ENCODE peak calls at places on chromosomes 2 and 18, in five cellular contexts. N is OCI-LY7, P is fibroblast of lung, J is fibroblast of the aortic adventitia, C is tibial nerve. W is an unnamed sample.

GRCh38 chr2:120546865-120547390 is 188.7 kb upstream of the GLI2 start:
- DNase-seq in N (no peak), P (no peak), J (no peak), C (no peak), W (no peak)

GRCh38 chr18:74139888-74140287 is 7.7 kb downstream of the FBXO15 start:
- DNase-seq in N (no peak), P (peak), J (peak), C (no peak), W (peak)

GRCh38 chr2:100208375-100208774 is 66.0 kb upstream of the AFF3 start:
- DNase-seq in N (no peak), P (peak), J (peak), C (no peak), W (no peak)

GRCh38 chr2:2547451-2547850 is 216.4 kb upstream of the MYT1L start:
- DNase-seq in N (no peak), P (no peak), J (no peak), C (no peak), W (no peak)

GRCh38 chr2:160372585-160372984 is 121.0 kb downstream of the RBMS1 start:
- DNase-seq in N (no peak), P (peak), J (peak), C (no peak), W (peak)

GRCh38 chr18:13216732-13217465 is 1.7 kb upstream of the LDLRAD4 start:
- DNase-seq in N (no peak), P (no peak), J (no peak), C (no peak), W (peak)

GRCh38 chr2:200703132-200703925 is 108.4 kb upstream of the BZW1 start:
- DNase-seq in N (peak), P (peak), J (peak), C (no peak), W (peak)

GRCh38 chr18:11034816-11035215 is 114.6 kb downstream of the PIEZO2 start:
- DNase-seq in N (no peak), P (peak), J (peak), C (no peak), W (peak)

GRCh38 chr2:200752332-200752731 is 59.4 kb upstream of the BZW1 start:
- DNase-seq in N (no peak), P (no peak), J (no peak), C (no peak), W (no peak)

GRCh38 chr18:74849316-74849715 is 251.6 kb downstream of the ZNF407 start:
- DNase-seq in N (no peak), P (no peak), J (no peak), C (no peak), W (no peak)

GRCh38 chr2:68997401-68997800 is 15.6 kb upstream of the ANTXR1 start:
- DNase-seq in N (no peak), P (no peak), J (no peak), C (no peak), W (no peak)

GRCh38 chr2:151238527-151239487 is 22.9 kb downstream of the RBM43 start:
- DNase-seq in N (peak), P (peak), J (peak), C (peak), W (peak)

GRCh38 chr2:171244466-171244969 is 83.8 kb upstream of the TLK1 start:
- DNase-seq in N (no peak), P (peak), J (peak), C (no peak), W (peak)

GRCh38 chr2:43207553-43208300 is 18.7 kb downstream of the ZFP36L2 start:
- DNase-seq in N (no peak), P (no peak), J (no peak), C (no peak), W (no peak)
- TF ChIP-seq CTCF in N (no peak), P (no peak), J (no peak), C (no peak), W (no peak)

DNA sequence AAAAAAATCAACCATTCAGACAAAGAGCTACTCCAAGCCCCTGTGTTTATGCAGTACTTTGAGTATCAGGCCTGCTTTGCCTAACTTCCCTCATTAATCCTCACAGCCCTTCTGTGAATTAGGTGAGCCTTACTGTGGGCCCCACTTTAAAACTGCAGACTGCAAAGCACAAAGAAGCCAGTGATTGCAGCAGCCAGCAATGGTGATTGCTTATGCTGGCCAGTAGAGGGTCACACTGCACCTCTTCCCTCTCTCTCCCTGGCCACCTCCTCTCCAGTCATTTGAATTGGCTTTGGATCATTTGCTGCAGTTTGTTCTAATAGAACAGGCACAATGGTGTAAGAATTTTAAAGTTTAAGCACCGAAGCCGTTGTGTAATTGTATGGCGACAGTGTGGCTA is 229.9 kb downstream of the AGPS start:
- DNase-seq in N (no peak), P (no peak), J (peak), C (no peak), W (peak)
- TF ChIP-seq CTCF in N (no peak), P (no peak), J (peak), C (no peak), W (peak)

DNA sequence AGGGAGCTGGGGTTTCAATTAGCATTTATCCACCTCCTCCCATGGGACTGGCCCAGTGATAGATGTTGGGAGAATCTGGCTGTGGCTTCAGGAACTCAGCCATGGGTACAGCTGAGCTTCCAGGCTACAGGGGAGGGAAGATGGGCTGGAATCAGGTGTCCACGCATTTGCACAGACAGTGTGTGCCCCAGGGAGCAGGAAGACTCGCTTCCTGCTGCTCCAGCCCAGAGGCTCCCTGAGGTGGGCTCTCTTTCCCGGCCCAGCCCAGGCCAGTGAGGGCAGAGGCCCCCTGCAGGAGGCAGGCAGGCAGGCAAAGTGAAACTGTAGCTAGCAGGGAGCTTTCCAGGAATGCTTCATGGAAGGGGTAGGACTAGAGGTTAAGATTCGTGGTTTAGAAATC is 28.7 kb downstream of the DYSF start:
- DNase-seq in N (no peak), P (no peak), J (no peak), C (no peak), W (peak)
- TF ChIP-seq CTCF in N (no peak), P (no peak), J (no peak), C (no peak), W (peak)

GRCh38 chr2:205732314-205732713 is 50.0 kb downstream of the NRP2 start:
- DNase-seq in N (no peak), P (no peak), J (no peak), C (no peak), W (no peak)

GRCh38 chr2:205733648-205734047 is 51.3 kb downstream of the NRP2 start:
- DNase-seq in N (no peak), P (no peak), J (no peak), C (no peak), W (no peak)

GRCh38 chr2:205733082-205733481 is 50.8 kb downstream of the NRP2 start:
- DNase-seq in N (no peak), P (no peak), J (no peak), C (no peak), W (no peak)

GRCh38 chr2:205731521-205731965 is 49.2 kb downstream of the NRP2 start:
- DNase-seq in N (no peak), P (peak), J (peak), C (no peak), W (peak)

DNA sequence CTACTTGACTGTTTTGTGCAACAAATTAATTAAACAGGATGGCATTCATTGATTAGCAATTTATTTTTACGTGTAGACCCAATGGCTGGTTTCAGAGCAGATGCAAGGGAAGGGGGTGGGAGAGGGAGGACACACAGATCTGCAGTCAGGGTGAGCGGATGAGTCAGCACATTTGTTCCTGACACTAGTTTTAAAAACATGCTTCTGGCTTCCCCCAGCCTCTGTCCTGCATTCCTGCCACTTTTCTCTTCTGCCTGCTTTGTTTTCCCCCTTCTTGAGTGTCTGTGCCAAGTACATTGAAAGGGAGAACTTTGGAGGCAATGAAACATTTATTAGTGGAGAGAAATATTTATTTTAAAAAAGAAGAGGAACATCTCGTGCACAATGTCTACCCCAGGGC is 52.1 kb downstream of the NRP2 start:
- DNase-seq in N (no peak), P (peak), J (peak), C (no peak), W (peak)
- TF ChIP-seq CTCF in N (no peak), P (no peak), J (no peak), C (no peak), W (no peak)

GRCh38 chr2:3789246-3789645 is 85.9 kb downstream of the DCDC2C start:
- DNase-seq in N (no peak), P (no peak), J (no peak), C (no peak), W (peak)
- TF ChIP-seq CTCF in N (no peak), P (no peak), J (no peak), C (no peak), W (no peak)

GRCh38 chr2:162123806-162124758 is 28.0 kb downstream of the GCG start:
- DNase-seq in N (peak), P (peak), J (peak), C (no peak), W (peak)
- TF ChIP-seq CTCF in N (peak), P (no peak), J (peak), C (peak), W (peak)

GRCh38 chr2:54377901-54378493 is 78.1 kb upstream of the SPTBN1 start:
- DNase-seq in N (no peak), P (no peak), J (no peak), C (no peak), W (no peak)
- TF ChIP-seq CTCF in N (no peak), P (no peak), J (no peak), C (no peak), W (no peak)

DNA sequence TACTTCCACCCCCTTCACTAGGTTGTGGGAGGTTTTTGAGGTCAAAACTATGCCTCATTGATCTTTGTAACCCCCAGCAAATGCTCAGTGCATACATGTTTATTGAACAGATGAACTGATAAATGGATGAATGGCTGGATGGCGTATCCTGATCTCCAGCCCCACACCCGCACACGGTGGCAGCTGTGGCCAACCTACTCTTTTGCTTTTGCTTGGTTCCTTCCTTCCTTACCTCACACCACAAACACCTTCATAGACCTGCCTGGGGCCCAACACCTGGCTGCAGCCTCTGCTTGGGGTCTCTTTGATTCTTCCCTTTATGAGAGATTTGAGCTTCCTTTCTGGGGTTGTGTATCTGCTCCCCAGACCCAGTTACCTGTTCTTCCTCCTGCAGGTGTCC is 25.9 kb downstream of the SPP2 start:
- DNase-seq in N (no peak), P (no peak), J (no peak), C (no peak), W (no peak)
- TF ChIP-seq CTCF in N (no peak), P (no peak), J (no peak), C (no peak), W (no peak)